ENCODE peak calls at places on chromosomes 3 and 15, in four cellular contexts. D is SK-N-SH, H is GM12878, K is HCT116. N is an unnamed sample.

GRCh38 chr3:71817262-71817661 is 32.3 kb upstream of the PROK2 start:
- DNase-seq in D (no peak), H (no peak), K (no peak), N (no peak)

GRCh38 chr3:168653255-168653654 is 557.5 kb upstream of the GOLIM4 start:
- DNase-seq in D (no peak), H (no peak), K (no peak), N (no peak)

GRCh38 chr3:127538569-127538968 is 52.0 kb downstream of the TPRA1 start:
- DNase-seq in D (no peak), H (no peak), K (no peak), N (no peak)

GRCh38 chr3:8835385-8835784 is 66.0 kb upstream of the OXTR start:
- DNase-seq in D (no peak), H (no peak), K (no peak), N (no peak)

GRCh38 chr15:96340348-96340610 is 9.8 kb downstream of the NR2F2 start:
- DNase-seq in D (no peak), H (no peak), K (no peak), N (no peak)

GRCh38 chr15:92079047-92079446 is 225.5 kb downstream of the SLCO3A1 start:
- DNase-seq in D (peak), H (no peak), K (peak), N (peak)

GRCh38 chr3:51750878-51751277 is 28.2 kb downstream of the IQCF6 start:
- DNase-seq in D (no peak), H (no peak), K (no peak), N (no peak)

GRCh38 chr15:76994496-76994895 is 430 bp upstream of the PSTPIP1 start:
- DNase-seq in D (no peak), H (no peak), K (no peak), N (no peak)

GRCh38 chr15:101250331-101250730 is 1.5 kb downstream of the CHSY1 start:
- DNase-seq in D (no peak), H (no peak), K (no peak), N (no peak)

GRCh38 chr15:63833246-63833696 is 477 bp downstream of the HERC1 start:
- DNase-seq in D (peak), H (no peak), K (no peak), N (peak)

GRCh38 chr3:195060531-195061385 is 210.2 kb downstream of the XXYLT1 start:
- DNase-seq in D (peak), H (no peak), K (no peak), N (no peak)

GRCh38 chr3:136708339-136708985 is 43.7 kb downstream of the STAG1 start:
- DNase-seq in D (no peak), H (no peak), K (no peak), N (no peak)

GRCh38 chr15:73928971-73929627 is 2.8 kb downstream of the LOXL1 start:
- DNase-seq in D (no peak), H (no peak), K (no peak), N (no peak)

GRCh38 chr3:59609967-59610366 is 560.1 kb upstream of the CFAP20DC start:
- DNase-seq in D (no peak), H (no peak), K (no peak), N (no peak)

GRCh38 chr3:188568750-188569149 is 414.8 kb downstream of the LPP start:
- DNase-seq in D (no peak), H (no peak), K (no peak), N (no peak)

GRCh38 chr15:74387988-74388955 is 20.8 kb upstream of the CYP11A1 start:
- DNase-seq in D (no peak), H (no peak), K (no peak), N (peak)

GRCh38 chr3:49172616-49173041 is 1.2 kb downstream of the KLHDC8B start:
- DNase-seq in D (no peak), H (no peak), K (no peak), N (no peak)

GRCh38 chr3:45109736-45110135 is 36.4 kb downstream of the CDCP1 start:
- DNase-seq in D (no peak), H (no peak), K (no peak), N (no peak)

GRCh38 chr15:32718082-32718821 is 448 bp downstream of the GREM1 start:
- DNase-seq in D (peak), H (no peak), K (no peak), N (no peak)
- TF ChIP-seq JUND in D (no peak), H (no peak), K (no peak), N (no peak)

GRCh38 chr15:48059786-48060185 is 61.0 kb upstream of the SLC24A5 start:
- DNase-seq in D (no peak), H (no peak), K (no peak), N (no peak)
- TF ChIP-seq JUND in D (no peak), H (no peak), K (no peak), N (no peak)

DNA sequence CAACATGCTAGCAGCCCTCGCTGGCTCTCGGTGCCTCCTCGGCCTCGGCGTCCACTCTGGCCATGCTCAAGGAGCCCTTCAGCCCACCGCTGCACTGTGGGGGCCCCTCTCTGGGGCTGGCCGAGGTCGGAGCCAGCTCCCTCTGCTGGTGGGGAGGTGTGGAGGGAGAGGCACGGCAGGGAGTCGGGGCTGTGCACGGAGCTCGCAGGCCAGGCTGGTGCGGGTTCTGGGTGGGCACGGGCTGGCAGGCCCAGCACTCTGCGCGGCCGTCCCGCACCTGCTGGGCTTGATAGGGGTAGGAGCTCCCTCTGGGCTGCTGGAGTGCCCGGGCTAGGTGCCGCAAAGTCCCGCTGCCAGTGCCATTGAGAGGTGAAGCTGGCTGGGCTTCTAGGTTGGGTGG is 251.0 kb downstream of the SQOR start:
- DNase-seq in D (no peak), H (no peak), K (no peak), N (no peak)
- TF ChIP-seq JUND in D (no peak), H (no peak), K (no peak), N (no peak)

DNA sequence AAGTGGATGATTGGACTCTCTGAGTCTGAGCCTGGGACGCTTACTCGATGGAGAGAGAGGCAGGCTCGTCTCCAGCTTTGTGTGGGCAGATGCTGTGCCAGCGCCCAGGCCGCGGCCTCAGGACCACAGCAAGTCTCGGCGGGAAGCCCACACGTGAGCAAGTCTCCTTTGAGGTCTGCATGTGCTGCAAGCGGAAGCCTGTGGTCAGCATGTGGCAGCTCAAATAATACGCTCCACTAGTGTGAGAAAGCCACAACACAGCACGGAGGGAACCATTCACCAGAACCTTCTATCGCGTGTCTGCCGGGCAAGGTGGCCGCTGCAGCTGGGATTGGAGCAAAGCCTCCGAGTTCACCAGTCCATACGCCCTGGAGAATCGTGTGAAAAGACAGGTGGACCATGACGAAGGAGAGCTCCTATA is 81.9 kb upstream of the LRIG1 start:
- DNase-seq in D (no peak), H (peak), K (no peak), N (no peak)
- TF ChIP-seq JUND in D (no peak), H (no peak), K (no peak), N (no peak)

GRCh38 chr15:59688888-59689625 is at the start of gene BNIP2:
- DNase-seq in D (peak), H (peak), K (peak), N (peak)

GRCh38 chr15:59687831-59688230 is 1.3 kb downstream of the BNIP2 start:
- DNase-seq in D (peak), H (peak), K (no peak), N (no peak)

GRCh38 chr15:59688383-59688887 is 685 bp downstream of the BNIP2 start:
- DNase-seq in D (no peak), H (peak), K (peak), N (peak)

GRCh38 chr15:59689626-59690236 is 611 bp upstream of the BNIP2 start:
- DNase-seq in D (no peak), H (no peak), K (peak), N (no peak)

DNA sequence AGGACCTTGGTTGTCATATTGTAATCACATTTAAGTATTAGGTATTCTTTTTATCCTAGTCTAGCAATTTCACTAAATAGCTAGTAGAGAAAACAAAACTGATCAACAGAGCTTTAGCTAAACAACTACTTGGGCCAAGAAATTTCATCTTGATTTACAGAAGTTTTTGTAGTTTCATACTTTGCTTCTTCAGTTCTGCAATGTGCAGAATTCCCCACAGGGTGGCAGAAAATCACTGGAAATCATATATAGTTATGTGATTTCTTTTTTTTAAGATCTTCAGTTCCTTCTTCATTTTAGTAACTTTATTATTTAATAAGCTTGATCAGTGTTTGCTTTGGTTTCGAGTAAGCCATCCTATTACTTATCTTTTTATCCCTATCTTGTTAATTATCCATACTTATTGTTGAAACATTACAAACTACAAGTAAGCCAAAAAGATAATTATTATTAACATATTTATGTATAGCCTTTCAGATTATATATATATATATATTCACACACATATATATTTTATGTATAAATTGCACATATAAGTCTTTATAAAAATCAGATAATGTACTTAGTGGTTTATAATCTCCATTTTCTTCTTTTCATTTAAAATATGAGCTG is 2.2 kb upstream of the BNIP2 start:
- DNase-seq in D (peak), H (peak), K (peak), N (peak)
- TF ChIP-seq JUND in D (no peak), H (no peak), K (no peak), N (no peak)

DNA sequence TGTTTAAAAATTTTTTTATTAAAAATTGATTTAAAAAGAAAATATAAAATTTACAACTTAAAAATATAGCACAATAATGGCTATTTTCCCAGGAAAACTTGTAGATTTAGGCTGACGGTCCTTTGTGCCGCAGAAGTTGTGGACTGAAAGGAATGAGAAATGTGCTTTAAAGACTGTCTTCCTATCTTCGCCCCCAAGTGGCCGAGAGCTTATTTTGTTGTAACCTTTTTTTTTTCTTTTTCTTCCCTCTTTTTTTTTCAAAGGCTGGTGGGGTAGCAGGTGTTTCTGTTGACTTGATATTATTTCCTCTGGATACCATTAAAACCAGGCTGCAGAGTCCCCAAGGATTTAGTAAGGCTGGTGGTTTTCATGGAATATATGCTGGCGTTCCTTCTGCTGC is 15.5 kb downstream of the SLC25A26 start:
- DNase-seq in D (no peak), H (no peak), K (peak), N (no peak)
- TF ChIP-seq JUND in D (no peak), H (no peak), K (no peak), N (no peak)